ENCODE peak calls at places on chromosomes 6 and 20, in five cellular contexts. H is LoVo, O is neural crest cell, A is chondrocyte, Q is tibial nerve. G is an unnamed sample.

GRCh38 chr6:152121910-152122309 is 314.4 kb downstream of the ESR1 start:
- DNase-seq in H (no peak), O (no peak), A (no peak), Q (no peak), G (no peak)

GRCh38 chr20:37988555-37988954 is 44.7 kb downstream of the TTI1 start:
- DNase-seq in H (no peak), O (no peak), A (no peak), Q (no peak), G (no peak)

GRCh38 chr20:13333793-13334192 is 112.7 kb downstream of the ISM1 start:
- DNase-seq in H (no peak), O (no peak), A (no peak), Q (no peak), G (no peak)

GRCh38 chr6:110446405-110446804 is 30.0 kb downstream of the SLC22A16 start:
- DNase-seq in H (no peak), O (no peak), A (no peak), Q (no peak), G (no peak)

GRCh38 chr20:64161595-64162238 is 2.5 kb upstream of the MYT1 start:
- DNase-seq in H (peak; percentile 3), O (peak; percentile 72), A (no peak), Q (no peak), G (peak; percentile 19)

GRCh38 chr20:39145921-39146320 is 183.8 kb downstream of the DHX35 start:
- DNase-seq in H (no peak), O (no peak), A (no peak), Q (no peak), G (no peak)

GRCh38 chr6:110367001-110367400 is 8.9 kb upstream of the METTL24 start:
- DNase-seq in H (no peak), O (no peak), A (no peak), Q (no peak), G (no peak)

GRCh38 chr6:44190712-44191111 is 26.0 kb upstream of the MYMX start:
- DNase-seq in H (no peak), O (no peak), A (no peak), Q (no peak), G (no peak)

GRCh38 chr6:161415302-161415855 is 141.5 kb upstream of the AGPAT4 start:
- DNase-seq in H (no peak), O (no peak), A (no peak), Q (no peak), G (no peak)

GRCh38 chr6:23106951-23107350 is 537.6 kb downstream of the HDGFL1 start:
- DNase-seq in H (no peak), O (no peak), A (no peak), Q (no peak), G (no peak)

GRCh38 chr20:24523661-24524060 is 54.2 kb downstream of the SYNDIG1 start:
- DNase-seq in H (no peak), O (no peak), A (no peak), Q (no peak), G (no peak)

GRCh38 chr20:17533396-17533795 is 2.2 kb upstream of the BFSP1 start:
- DNase-seq in H (no peak), O (peak; percentile 6), A (no peak), Q (no peak), G (peak; percentile 88)

GRCh38 chr20:16530201-16530681 is 43.0 kb downstream of the KIF16B start:
- DNase-seq in H (peak; percentile 89), O (no peak), A (no peak), Q (no peak), G (peak; percentile 92)

GRCh38 chr6:159984268-159984786 is 15.4 kb downstream of the IGF2R start:
- DNase-seq in H (no peak), O (no peak), A (no peak), Q (no peak), G (no peak)

GRCh38 chr6:57216235-57217101 is 5.6 kb downstream of the RAB23 start:
- DNase-seq in H (peak; percentile 20), O (no peak), A (no peak), Q (no peak), G (no peak)

GRCh38 chr6:143396497-143397228 is 53.8 kb downstream of the ADAT2 start:
- DNase-seq in H (no peak), O (no peak), A (no peak), Q (no peak), G (peak; percentile 12)

GRCh38 chr20:32893878-32894483 is 35.3 kb downstream of the EFCAB8 start:
- DNase-seq in H (no peak), O (peak; percentile 24), A (no peak), Q (no peak), G (peak; percentile 57)

GRCh38 chr6:136087986-136088385 is 162.1 kb downstream of the MTFR2 start:
- DNase-seq in H (no peak), O (no peak), A (no peak), Q (no peak), G (no peak)

GRCh38 chr6:15316754-15317153 is 70.9 kb downstream of the JARID2 start:
- DNase-seq in H (no peak), O (no peak), A (no peak), Q (no peak), G (no peak)

GRCh38 chr6:145006914-145007313 is 721.8 kb downstream of the UTRN start:
- DNase-seq in H (no peak), O (no peak), A (no peak), Q (no peak), G (no peak)

GRCh38 chr6:153959281-153959680 is 79.8 kb upstream of the OPRM1 start:
- DNase-seq in H (no peak), O (no peak), A (no peak), Q (no peak), G (no peak)

GRCh38 chr6:87237804-87238203 is 82.4 kb downstream of the ZNF292 start:
- DNase-seq in H (peak; percentile 37), O (no peak), A (no peak), Q (no peak), G (peak; percentile 8)

GRCh38 chr6:47180633-47181032 is 129.1 kb downstream of the TNFRSF21 start:
- DNase-seq in H (peak; percentile 72), O (no peak), A (no peak), Q (no peak), G (peak; percentile 84)

GRCh38 chr6:107132330-107132954 is 17.1 kb upstream of the BEND3 start:
- DNase-seq in H (peak; percentile 36), O (peak; percentile 51), A (no peak), Q (no peak), G (peak; percentile 33)

GRCh38 chr6:156485145-156485544 is 292.0 kb upstream of the ARID1B start:
- DNase-seq in H (no peak), O (no peak), A (no peak), Q (no peak), G (no peak)

GRCh38 chr6:43913388-43914271 is 143.6 kb downstream of the VEGFA start:
- DNase-seq in H (peak; percentile 15), O (no peak), A (no peak), Q (no peak), G (no peak)

GRCh38 chr6:143079325-143079640 is 18.6 kb downstream of the AIG1 start:
- DNase-seq in H (no peak), O (no peak), A (no peak), Q (no peak), G (no peak)

GRCh38 chr6:43355862-43356590 is 13.4 kb downstream of the ZNF318 start:
- DNase-seq in H (no peak), O (no peak), A (no peak), Q (no peak), G (peak; percentile 7)

GRCh38 chr6:167907837-167908681 is 81.3 kb downstream of the AFDN start:
- DNase-seq in H (peak; percentile 6), O (no peak), A (no peak), Q (no peak), G (peak; percentile 37)

GRCh38 chr6:11977193-11977592 is 34.9 kb upstream of the HIVEP1 start:
- DNase-seq in H (no peak), O (no peak), A (no peak), Q (no peak), G (no peak)

GRCh38 chr6:132843316-132844040 is 29.1 kb downstream of the RPS12 start:
- DNase-seq in H (no peak), O (no peak), A (no peak), Q (no peak), G (no peak)

GRCh38 chr6:55410674-55411073 is 83.4 kb downstream of the GFRAL start:
- DNase-seq in H (no peak), O (no peak), A (no peak), Q (no peak), G (no peak)

GRCh38 chr20:10671850-10672578 is 1.8 kb downstream of the JAG1 start:
- DNase-seq in H (peak; percentile 37), O (no peak), A (no peak), Q (peak; percentile 64), G (no peak)

GRCh38 chr20:10131612-10132345 is 86.9 kb upstream of the SNAP25 start:
- DNase-seq in H (no peak), O (no peak), A (no peak), Q (no peak), G (peak; percentile 37)

GRCh38 chr20:33301192-33301930 is 18.3 kb downstream of the BPIFB1 start:
- DNase-seq in H (no peak), O (no peak), A (no peak), Q (no peak), G (peak; percentile 30)

GRCh38 chr20:2919518-2920245 is 46.4 kb downstream of the PTPRA start:
- DNase-seq in H (peak; percentile 12), O (no peak), A (no peak), Q (no peak), G (no peak)

GRCh38 chr6:56477241-56477640 is 165.4 kb downstream of the DST start:
- DNase-seq in H (no peak), O (no peak), A (no peak), Q (no peak), G (no peak)

GRCh38 chr6:150304421-150304820 is 64.4 kb upstream of the IYD start:
- DNase-seq in H (no peak), O (no peak), A (no peak), Q (no peak), G (no peak)

GRCh38 chr20:50813801-50814200 is 18.9 kb downstream of the BCAS4 start:
- DNase-seq in H (no peak), O (no peak), A (no peak), Q (no peak), G (no peak)

GRCh38 chr20:30286157-30286556 is 971.3 kb upstream of the DEFB115 start:
- DNase-seq in H (no peak), O (no peak), A (no peak), Q (no peak), G (no peak)